ENCODE peak calls at places on chromosomes 13 and 19, in four cellular contexts. One of them, this sample, is unnamed.

GRCh38 chr19:36916991-36917390 is 859 bp downstream of the ZNF568 start:
- DNase-seq in fibroblast of pulmonary artery: peak
- DNase-seq in heart left ventricle: no peak
- DNase-seq in foreskin fibroblast: peak
- DNase-seq in this sample: peak

GRCh38 chr19:4916292-4917082 is 7.2 kb downstream of the UHRF1 start:
- DNase-seq in foreskin fibroblast: no peak
- DNase-seq in heart left ventricle: no peak
- DNase-seq in fibroblast of pulmonary artery: no peak
- DNase-seq in this sample: no peak

GRCh38 chr13:93776936-93777335 is 550.3 kb downstream of the GPC6 start:
- DNase-seq in foreskin fibroblast: peak
- DNase-seq in fibroblast of pulmonary artery: peak
- DNase-seq in heart left ventricle: no peak
- DNase-seq in this sample: peak

GRCh38 chr19:53982056-53982455 is 9.4 kb upstream of the CACNG6 start:
- DNase-seq in fibroblast of pulmonary artery: no peak
- DNase-seq in foreskin fibroblast: no peak
- DNase-seq in heart left ventricle: no peak
- DNase-seq in this sample: no peak

GRCh38 chr13:40410315-40410714 is 256.1 kb downstream of the FOXO1 start:
- DNase-seq in fibroblast of pulmonary artery: peak
- DNase-seq in heart left ventricle: no peak
- DNase-seq in foreskin fibroblast: no peak
- DNase-seq in this sample: no peak

GRCh38 chr13:112072531-112073244 is 5.7 kb downstream of the SOX1 start:
- DNase-seq in foreskin fibroblast: no peak
- DNase-seq in fibroblast of pulmonary artery: no peak
- DNase-seq in heart left ventricle: no peak
- DNase-seq in this sample: no peak

GRCh38 chr19:7637374-7638256 is 705 bp downstream of the STXBP2 start:
- DNase-seq in fibroblast of pulmonary artery: peak
- DNase-seq in foreskin fibroblast: no peak
- DNase-seq in heart left ventricle: no peak
- DNase-seq in this sample: no peak

GRCh38 chr13:92224052-92224821 is 825.8 kb downstream of the GPC5 start:
- DNase-seq in fibroblast of pulmonary artery: peak
- DNase-seq in foreskin fibroblast: peak
- DNase-seq in heart left ventricle: no peak
- DNase-seq in this sample: peak

GRCh38 chr19:54420383-54421168 is 5.3 kb downstream of the TTYH1 start:
- DNase-seq in heart left ventricle: peak
- DNase-seq in fibroblast of pulmonary artery: peak
- DNase-seq in foreskin fibroblast: no peak
- DNase-seq in this sample: no peak

GRCh38 chr13:40651866-40652587 is 14.4 kb downstream of the FOXO1 start:
- DNase-seq in fibroblast of pulmonary artery: no peak
- DNase-seq in foreskin fibroblast: no peak
- DNase-seq in heart left ventricle: no peak
- DNase-seq in this sample: no peak

GRCh38 chr19:45607071-45608029 is 5.3 kb upstream of the GPR4 start:
- DNase-seq in foreskin fibroblast: peak
- DNase-seq in heart left ventricle: peak
- DNase-seq in fibroblast of pulmonary artery: peak
- DNase-seq in this sample: peak

GRCh38 chr19:34667349-34668076 is 9.4 kb downstream of the SCGB2B2 start:
- DNase-seq in fibroblast of pulmonary artery: peak
- DNase-seq in heart left ventricle: no peak
- DNase-seq in foreskin fibroblast: peak
- DNase-seq in this sample: peak

GRCh38 chr19:18417250-18418033 is 1.8 kb upstream of the SSBP4 start:
- DNase-seq in foreskin fibroblast: peak
- DNase-seq in heart left ventricle: peak
- DNase-seq in fibroblast of pulmonary artery: peak
- DNase-seq in this sample: peak

GRCh38 chr19:18160792-18161690 is 8.1 kb downstream of the PIK3R2 start:
- DNase-seq in foreskin fibroblast: peak
- DNase-seq in heart left ventricle: peak
- DNase-seq in fibroblast of pulmonary artery: peak
- DNase-seq in this sample: peak

GRCh38 chr13:74891610-74892009 is 590.4 kb downstream of the TBC1D4 start:
- DNase-seq in fibroblast of pulmonary artery: peak
- DNase-seq in heart left ventricle: no peak
- DNase-seq in foreskin fibroblast: peak
- DNase-seq in this sample: peak

GRCh38 chr13:113657851-113658741 is at the start of gene ATP4B:
- DNase-seq in heart left ventricle: peak
- DNase-seq in foreskin fibroblast: no peak
- DNase-seq in fibroblast of pulmonary artery: no peak
- DNase-seq in this sample: no peak

GRCh38 chr19:35446194-35446593 is 1.9 kb upstream of the FFAR2 start:
- DNase-seq in heart left ventricle: no peak
- DNase-seq in foreskin fibroblast: no peak
- DNase-seq in fibroblast of pulmonary artery: peak
- DNase-seq in this sample: no peak

GRCh38 chr19:30224689-30225606 is 147.2 kb upstream of the ZNF536 start:
- DNase-seq in heart left ventricle: no peak
- DNase-seq in fibroblast of pulmonary artery: no peak
- DNase-seq in foreskin fibroblast: no peak
- DNase-seq in this sample: no peak

GRCh38 chr13:40993119-40993518 is 26.0 kb downstream of the ELF1 start:
- DNase-seq in foreskin fibroblast: no peak
- DNase-seq in fibroblast of pulmonary artery: no peak
- DNase-seq in heart left ventricle: no peak
- DNase-seq in this sample: peak

GRCh38 chr13:24153979-24154378 is 6.5 kb upstream of the SPATA13 start:
- DNase-seq in foreskin fibroblast: no peak
- DNase-seq in fibroblast of pulmonary artery: no peak
- DNase-seq in heart left ventricle: no peak
- DNase-seq in this sample: no peak

GRCh38 chr19:46537136-46538097 is 41.8 kb upstream of the PNMA8B start:
- DNase-seq in heart left ventricle: no peak
- DNase-seq in fibroblast of pulmonary artery: peak
- DNase-seq in foreskin fibroblast: no peak
- DNase-seq in this sample: no peak

GRCh38 chr13:92510416-92510815 is 716.2 kb upstream of the GPC6 start:
- DNase-seq in heart left ventricle: no peak
- DNase-seq in fibroblast of pulmonary artery: peak
- DNase-seq in foreskin fibroblast: no peak
- DNase-seq in this sample: peak

GRCh38 chr13:43760257-43760656 is 26.5 kb downstream of the ENOX1 start:
- DNase-seq in fibroblast of pulmonary artery: no peak
- DNase-seq in foreskin fibroblast: no peak
- DNase-seq in heart left ventricle: no peak
- DNase-seq in this sample: no peak

GRCh38 chr13:83773961-83774360 is 108.3 kb downstream of the SLITRK1 start:
- DNase-seq in heart left ventricle: no peak
- DNase-seq in foreskin fibroblast: no peak
- DNase-seq in fibroblast of pulmonary artery: peak
- DNase-seq in this sample: no peak

GRCh38 chr13:98474292-98474691 is 102.6 kb downstream of the STK24 start:
- DNase-seq in heart left ventricle: no peak
- DNase-seq in fibroblast of pulmonary artery: no peak
- DNase-seq in foreskin fibroblast: no peak
- DNase-seq in this sample: no peak

GRCh38 chr19:39539165-39539518 is 819 bp downstream of the EID2 start:
- DNase-seq in foreskin fibroblast: peak
- DNase-seq in heart left ventricle: no peak
- DNase-seq in fibroblast of pulmonary artery: peak
- DNase-seq in this sample: peak

GRCh38 chr19:17385878-17386611 is 8.0 kb downstream of the CCDC194 start:
- DNase-seq in foreskin fibroblast: no peak
- DNase-seq in fibroblast of pulmonary artery: peak
- DNase-seq in heart left ventricle: peak
- DNase-seq in this sample: peak

GRCh38 chr13:111397202-111397880 is 76.9 kb downstream of the TEX29 start:
- DNase-seq in heart left ventricle: no peak
- DNase-seq in foreskin fibroblast: no peak
- DNase-seq in fibroblast of pulmonary artery: no peak
- DNase-seq in this sample: no peak

GRCh38 chr19:28553005-28553404 is 659.9 kb downstream of the UQCRFS1 start:
- DNase-seq in heart left ventricle: no peak
- DNase-seq in fibroblast of pulmonary artery: no peak
- DNase-seq in foreskin fibroblast: no peak
- DNase-seq in this sample: no peak

GRCh38 chr13:62293081-62293480 is 877.4 kb upstream of the PCDH20 start:
- DNase-seq in heart left ventricle: no peak
- DNase-seq in foreskin fibroblast: peak
- DNase-seq in fibroblast of pulmonary artery: peak
- DNase-seq in this sample: peak

GRCh38 chr13:98416408-98416807 is 160.5 kb downstream of the STK24 start:
- DNase-seq in fibroblast of pulmonary artery: no peak
- DNase-seq in foreskin fibroblast: no peak
- DNase-seq in heart left ventricle: no peak
- DNase-seq in this sample: no peak

GRCh38 chr13:30850204-30850866 is 55.7 kb upstream of the MEDAG start:
- DNase-seq in fibroblast of pulmonary artery: no peak
- DNase-seq in heart left ventricle: no peak
- DNase-seq in foreskin fibroblast: no peak
- DNase-seq in this sample: no peak

GRCh38 chr19:2426661-2427322 is 594 bp downstream of the TIMM13 start:
- DNase-seq in heart left ventricle: peak
- DNase-seq in foreskin fibroblast: peak
- DNase-seq in fibroblast of pulmonary artery: peak
- DNase-seq in this sample: no peak

GRCh38 chr19:6593651-6594416 is 2.9 kb upstream of the CD70 start:
- DNase-seq in fibroblast of pulmonary artery: no peak
- DNase-seq in foreskin fibroblast: no peak
- DNase-seq in heart left ventricle: no peak
- DNase-seq in this sample: no peak

GRCh38 chr19:10736916-10737551 is 19.2 kb downstream of the DNM2 start:
- DNase-seq in foreskin fibroblast: no peak
- DNase-seq in fibroblast of pulmonary artery: no peak
- DNase-seq in heart left ventricle: no peak
- DNase-seq in this sample: no peak

GRCh38 chr19:38657633-38658222 is 10.3 kb downstream of the ACTN4 start:
- DNase-seq in foreskin fibroblast: peak
- DNase-seq in fibroblast of pulmonary artery: peak
- DNase-seq in heart left ventricle: no peak
- DNase-seq in this sample: peak

GRCh38 chr19:1168877-1169791 is 4.9 kb downstream of the SBNO2 start:
- DNase-seq in fibroblast of pulmonary artery: peak
- DNase-seq in heart left ventricle: no peak
- DNase-seq in foreskin fibroblast: peak
- DNase-seq in this sample: peak
- H3K4me3 ChIP-seq in fibroblast of pulmonary artery: no peak
- H3K4me3 ChIP-seq in heart left ventricle: no peak
- H3K4me3 ChIP-seq in foreskin fibroblast: no peak
- H3K4me3 ChIP-seq in this sample: peak

GRCh38 chr19:1406818-1407661 is at the start of gene DAZAP1:
- DNase-seq in foreskin fibroblast: peak
- DNase-seq in heart left ventricle: peak
- DNase-seq in fibroblast of pulmonary artery: peak
- DNase-seq in this sample: peak
- TF ChIP-seq CTCF in foreskin fibroblast: peak
- TF ChIP-seq CTCF in heart left ventricle: no peak
- TF ChIP-seq CTCF in fibroblast of pulmonary artery: peak
- TF ChIP-seq CTCF in this sample: peak

GRCh38 chr19:941292-942132 is 15.7 kb downstream of the ARID3A start:
- DNase-seq in heart left ventricle: no peak
- DNase-seq in foreskin fibroblast: no peak
- DNase-seq in fibroblast of pulmonary artery: no peak
- DNase-seq in this sample: no peak
- H3K4me3 ChIP-seq in heart left ventricle: no peak
- H3K4me3 ChIP-seq in foreskin fibroblast: no peak
- H3K4me3 ChIP-seq in fibroblast of pulmonary artery: no peak
- H3K4me3 ChIP-seq in this sample: no peak

GRCh38 chr13:46377554-46377953 is 9.5 kb downstream of the RUBCNL start:
- DNase-seq in fibroblast of pulmonary artery: no peak
- DNase-seq in foreskin fibroblast: no peak
- DNase-seq in heart left ventricle: no peak
- DNase-seq in this sample: no peak

GRCh38 chr13:46378411-46378810 is 8.6 kb downstream of the RUBCNL start:
- DNase-seq in foreskin fibroblast: no peak
- DNase-seq in fibroblast of pulmonary artery: no peak
- DNase-seq in heart left ventricle: no peak
- DNase-seq in this sample: no peak

GRCh38 chr13:46382224-46382623 is 4.8 kb downstream of the RUBCNL start:
- DNase-seq in heart left ventricle: no peak
- DNase-seq in fibroblast of pulmonary artery: no peak
- DNase-seq in foreskin fibroblast: no peak
- DNase-seq in this sample: no peak

GRCh38 chr13:46383383-46383782 is 3.7 kb downstream of the RUBCNL start:
- DNase-seq in fibroblast of pulmonary artery: no peak
- DNase-seq in heart left ventricle: no peak
- DNase-seq in foreskin fibroblast: no peak
- DNase-seq in this sample: no peak

GRCh38 chr13:46380242-46380641 is 6.8 kb downstream of the RUBCNL start:
- DNase-seq in heart left ventricle: no peak
- DNase-seq in foreskin fibroblast: no peak
- DNase-seq in fibroblast of pulmonary artery: no peak
- DNase-seq in this sample: no peak
- TF ChIP-seq CTCF in heart left ventricle: no peak
- TF ChIP-seq CTCF in foreskin fibroblast: no peak
- TF ChIP-seq CTCF in fibroblast of pulmonary artery: no peak
- TF ChIP-seq CTCF in this sample: no peak

GRCh38 chr19:407501-408440 is 1.2 kb downstream of the C2CD4C start:
- DNase-seq in fibroblast of pulmonary artery: no peak
- DNase-seq in foreskin fibroblast: no peak
- DNase-seq in heart left ventricle: no peak
- DNase-seq in this sample: no peak
- H3K4me3 ChIP-seq in fibroblast of pulmonary artery: no peak
- H3K4me3 ChIP-seq in foreskin fibroblast: no peak
- H3K4me3 ChIP-seq in heart left ventricle: no peak
- H3K4me3 ChIP-seq in this sample: no peak

GRCh38 chr13:27427663-27428062 is 3.2 kb downstream of the GTF3A start:
- DNase-seq in heart left ventricle: no peak
- DNase-seq in fibroblast of pulmonary artery: no peak
- DNase-seq in foreskin fibroblast: no peak
- DNase-seq in this sample: no peak

GRCh38 chr13:27432180-27432579 is 7.8 kb downstream of the GTF3A start:
- DNase-seq in heart left ventricle: no peak
- DNase-seq in foreskin fibroblast: no peak
- DNase-seq in fibroblast of pulmonary artery: no peak
- DNase-seq in this sample: no peak

GRCh38 chr13:27428160-27428559 is 3.7 kb downstream of the GTF3A start:
- DNase-seq in foreskin fibroblast: no peak
- DNase-seq in fibroblast of pulmonary artery: no peak
- DNase-seq in heart left ventricle: no peak
- DNase-seq in this sample: no peak

GRCh38 chr13:27437126-27437525 is 12.7 kb downstream of the GTF3A start:
- DNase-seq in heart left ventricle: no peak
- DNase-seq in fibroblast of pulmonary artery: no peak
- DNase-seq in foreskin fibroblast: no peak
- DNase-seq in this sample: no peak

GRCh38 chr13:27432612-27433210 is 8.3 kb downstream of the GTF3A start:
- DNase-seq in fibroblast of pulmonary artery: no peak
- DNase-seq in foreskin fibroblast: no peak
- DNase-seq in heart left ventricle: no peak
- DNase-seq in this sample: no peak
- TF ChIP-seq CTCF in fibroblast of pulmonary artery: no peak
- TF ChIP-seq CTCF in foreskin fibroblast: no peak
- TF ChIP-seq CTCF in heart left ventricle: no peak
- TF ChIP-seq CTCF in this sample: no peak

This sample was measured in astrocyte of the spinal cord.